ENCODE peak calls at places on chromosomes 5 and 9, in five cellular contexts. One of them, this sample, is unnamed.

GRCh38 chr9:35832814-35833213 is 3.8 kb downstream of the TMEM8B start:
- DNase-seq in A549: no peak
- DNase-seq in T-cell: no peak
- DNase-seq in ELF-1: no peak
- DNase-seq in right lobe of liver: peak
- DNase-seq in this sample: no peak

GRCh38 chr9:19490269-19490668 is 81.5 kb downstream of the ACER2 start:
- DNase-seq in ELF-1: no peak
- DNase-seq in T-cell: no peak
- DNase-seq in A549: no peak
- DNase-seq in right lobe of liver: no peak
- DNase-seq in this sample: no peak

GRCh38 chr5:62111428-62111827 is 194.6 kb upstream of the KIF2A start:
- DNase-seq in right lobe of liver: no peak
- DNase-seq in T-cell: no peak
- DNase-seq in A549: no peak
- DNase-seq in ELF-1: no peak
- DNase-seq in this sample: no peak

GRCh38 chr5:64201986-64202385 is 36.3 kb downstream of the RNF180 start:
- DNase-seq in T-cell: no peak
- DNase-seq in ELF-1: no peak
- DNase-seq in right lobe of liver: no peak
- DNase-seq in A549: no peak
- DNase-seq in this sample: no peak

GRCh38 chr5:8333445-8333844 is 464.5 kb downstream of the MTRR start:
- DNase-seq in ELF-1: no peak
- DNase-seq in T-cell: no peak
- DNase-seq in A549: no peak
- DNase-seq in right lobe of liver: no peak
- DNase-seq in this sample: no peak

GRCh38 chr5:65544473-65544872 is 18.5 kb downstream of the CENPK start:
- DNase-seq in right lobe of liver: no peak
- DNase-seq in ELF-1: no peak
- DNase-seq in T-cell: no peak
- DNase-seq in A549: no peak
- DNase-seq in this sample: no peak

GRCh38 chr5:76175051-76175666 is 92.0 kb downstream of the SV2C start:
- DNase-seq in T-cell: peak
- DNase-seq in ELF-1: peak
- DNase-seq in right lobe of liver: no peak
- DNase-seq in A549: peak
- DNase-seq in this sample: peak

GRCh38 chr5:147417133-147417813 is 92.6 kb downstream of the DPYSL3 start:
- DNase-seq in right lobe of liver: no peak
- DNase-seq in A549: no peak
- DNase-seq in T-cell: no peak
- DNase-seq in ELF-1: no peak
- DNase-seq in this sample: no peak

GRCh38 chr9:69421908-69422801 is 97.1 kb downstream of the ENTREP1 start:
- DNase-seq in A549: peak
- DNase-seq in ELF-1: peak
- DNase-seq in T-cell: no peak
- DNase-seq in right lobe of liver: no peak
- DNase-seq in this sample: peak

GRCh38 chr5:168327019-168327421 is 35.6 kb downstream of the WWC1 start:
- DNase-seq in right lobe of liver: no peak
- DNase-seq in A549: no peak
- DNase-seq in T-cell: no peak
- DNase-seq in ELF-1: no peak
- DNase-seq in this sample: no peak

GRCh38 chr9:19408316-19408692 is 505 bp upstream of the ACER2 start:
- DNase-seq in T-cell: no peak
- DNase-seq in ELF-1: no peak
- DNase-seq in right lobe of liver: no peak
- DNase-seq in A549: peak
- DNase-seq in this sample: no peak

GRCh38 chr9:37745970-37746369 is 7.6 kb upstream of the TRMT10B start:
- DNase-seq in ELF-1: no peak
- DNase-seq in T-cell: no peak
- DNase-seq in right lobe of liver: no peak
- DNase-seq in A549: no peak
- DNase-seq in this sample: no peak

GRCh38 chr9:18268381-18268780 is 205.6 kb upstream of the ADAMTSL1 start:
- DNase-seq in right lobe of liver: no peak
- DNase-seq in T-cell: no peak
- DNase-seq in A549: no peak
- DNase-seq in ELF-1: no peak
- DNase-seq in this sample: no peak

GRCh38 chr9:3205421-3206095 is 320.2 kb downstream of the RFX3 start:
- DNase-seq in A549: no peak
- DNase-seq in right lobe of liver: no peak
- DNase-seq in T-cell: no peak
- DNase-seq in ELF-1: no peak
- DNase-seq in this sample: no peak